ENCODE peak calls at places on chromosomes 6 and 20, in nine cellular contexts. E is fibroblast of mammary gland; H is heart right ventricle; J is CD8-positive, alpha-beta T cell; X is neural progenitor cell; S is HAP-1; U is cardiac muscle cell; K is hepatocyte; C is uterus. F is an unnamed sample.

GRCh38 chr6:42159431-42160024 is 13.6 kb upstream of the GUCA1A start:
- DNase-seq in C (no peak), K (no peak), S (no peak), H (no peak), J (no peak), U (no peak), X (no peak), E (no peak), F (no peak)

GRCh38 chr20:32674362-32674789 is 635 bp upstream of the C20orf203 start:
- DNase-seq in X (peak), S (peak), J (peak), C (no peak), K (peak), H (no peak), U (peak), E (peak), F (no peak)

GRCh38 chr6:47146426-47147174 is 104.5 kb upstream of the ADGRF1 start:
- DNase-seq in X (peak), S (peak), K (no peak), E (peak), H (no peak), U (no peak), C (no peak), J (no peak), F (no peak)

GRCh38 chr6:89057759-89058158 is 22.8 kb upstream of the PNRC1 start:
- DNase-seq in S (no peak), E (no peak), H (no peak), C (no peak), K (no peak), U (peak), J (no peak), X (no peak), F (no peak)

GRCh38 chr20:61719691-61720347 is 345.9 kb downstream of the TAF4 start:
- DNase-seq in U (no peak), S (no peak), E (no peak), H (no peak), K (no peak), C (no peak), J (peak), X (peak), F (no peak)

GRCh38 chr6:110609101-110609500 is 132.7 kb upstream of the SLC22A16 start:
- DNase-seq in C (no peak), H (no peak), S (no peak), K (no peak), J (no peak), E (no peak), X (no peak), U (no peak), F (no peak)

GRCh38 chr20:24102749-24103148 is 114.2 kb upstream of the GGTLC1 start:
- DNase-seq in U (no peak), C (no peak), H (no peak), X (no peak), E (no peak), K (no peak), J (no peak), S (no peak), F (no peak)

GRCh38 chr20:1881240-1881835 is 13.9 kb upstream of the SIRPA start:
- DNase-seq in S (no peak), E (no peak), C (no peak), H (peak), K (no peak), X (no peak), U (no peak), J (no peak), F (no peak)

GRCh38 chr6:126873351-126873750 is 245.1 kb upstream of the RSPO3 start:
- DNase-seq in X (no peak), C (no peak), H (no peak), S (no peak), K (no peak), U (no peak), J (no peak), E (peak), F (no peak)

GRCh38 chr6:12343440-12344162 is 53.4 kb downstream of the EDN1 start:
- DNase-seq in U (no peak), X (no peak), S (no peak), J (no peak), H (no peak), C (no peak), E (no peak), K (peak), F (no peak)

GRCh38 chr6:126372626-126373025 is 32.7 kb downstream of the CENPW start:
- DNase-seq in S (no peak), J (no peak), X (no peak), E (no peak), C (no peak), U (no peak), K (no peak), H (no peak), F (no peak)

GRCh38 chr6:4788953-4789584 is 12.9 kb downstream of the CDYL start:
- DNase-seq in X (peak), J (no peak), C (no peak), H (no peak), K (no peak), U (no peak), S (no peak), E (no peak), F (no peak)

GRCh38 chr6:90026216-90026615 is 131.9 kb downstream of the GJA10 start:
- DNase-seq in C (no peak), E (peak), K (no peak), H (no peak), S (no peak), X (no peak), U (no peak), J (no peak), F (no peak)

GRCh38 chr6:89433637-89434499 is 916 bp downstream of the ANKRD6 start:
- DNase-seq in K (peak), E (no peak), S (peak), C (peak), X (peak), U (peak), H (peak), J (peak), F (peak)

GRCh38 chr6:161817881-161818280 is 544.0 kb upstream of the AGPAT4 start:
- DNase-seq in H (no peak), J (no peak), X (no peak), S (no peak), K (no peak), U (no peak), C (no peak), E (no peak), F (no peak)

GRCh38 chr6:96631248-96631647 is 68.3 kb downstream of the FHL5 start:
- DNase-seq in J (no peak), K (peak), E (peak), U (no peak), X (no peak), S (no peak), H (no peak), C (no peak), F (no peak)

GRCh38 chr6:26659042-26659359 is 545 bp downstream of the ZNF322 start:
- DNase-seq in J (no peak), K (no peak), S (no peak), U (no peak), C (no peak), E (no peak), X (no peak), H (no peak), F (no peak)

GRCh38 chr6:109237986-109238329 is 142.7 kb downstream of the CEP57L1 start:
- DNase-seq in J (no peak), E (no peak), C (no peak), U (no peak), K (no peak), H (no peak), S (no peak), X (no peak), F (no peak)

GRCh38 chr6:25050356-25050755 is 114.6 kb upstream of the RIPOR2 start:
- DNase-seq in H (no peak), U (no peak), S (peak), J (peak), X (no peak), E (peak), C (peak), K (peak), F (no peak)

GRCh38 chr6:76707630-76708029 is 635.2 kb upstream of the IMPG1 start:
- DNase-seq in C (no peak), K (no peak), S (no peak), E (no peak), J (no peak), U (no peak), H (no peak), X (no peak), F (no peak)

GRCh38 chr6:133314951-133315350 is 73.8 kb downstream of the EYA4 start:
- DNase-seq in U (no peak), K (no peak), X (no peak), J (no peak), C (no peak), E (no peak), H (no peak), S (no peak), F (no peak)

GRCh38 chr6:48986105-48986504 is 476.9 kb downstream of the MMUT start:
- DNase-seq in E (no peak), X (no peak), K (no peak), H (no peak), C (no peak), S (no peak), U (no peak), J (no peak), F (no peak)

GRCh38 chr6:70298070-70298469 is 4.8 kb downstream of the COL9A1 start:
- DNase-seq in K (no peak), S (no peak), X (no peak), U (no peak), E (no peak), H (no peak), C (no peak), J (no peak), F (no peak)

GRCh38 chr6:16292942-16293341 is 54.6 kb downstream of the GMPR start:
- DNase-seq in X (no peak), S (no peak), H (no peak), J (no peak), E (no peak), U (no peak), C (no peak), K (no peak), F (no peak)

GRCh38 chr6:135871878-135872277 is 20.4 kb downstream of the PDE7B start:
- DNase-seq in X (no peak), S (no peak), H (no peak), J (no peak), C (no peak), K (no peak), E (peak), U (no peak), F (no peak)

GRCh38 chr20:47392015-47392720 is 35.7 kb upstream of the ZMYND8 start:
- DNase-seq in K (no peak), U (no peak), X (no peak), S (peak), H (no peak), J (no peak), C (no peak), E (peak), F (no peak)

GRCh38 chr6:35280903-35281302 is 16.7 kb upstream of the DEF6 start:
- DNase-seq in U (peak), J (no peak), C (no peak), S (no peak), E (no peak), X (no peak), H (no peak), K (no peak), F (no peak)

GRCh38 chr20:17890330-17890729 is 78.3 kb downstream of the SNX5 start:
- DNase-seq in C (no peak), H (no peak), X (no peak), U (no peak), J (no peak), E (no peak), S (no peak), K (no peak), F (no peak)

GRCh38 chr6:26234421-26235239 is 130.4 kb upstream of the BTN3A2 start:
- DNase-seq in H (no peak), C (peak), X (peak), E (peak), K (peak), J (peak), U (peak), S (peak), F (no peak)

GRCh38 chr6:1424306-1424927 is 35.0 kb downstream of the FOXF2 start:
- DNase-seq in C (no peak), U (peak), H (no peak), K (peak), E (peak), X (peak), J (no peak), S (peak), F (no peak)

GRCh38 chr6:13139119-13139518 is 189.2 kb downstream of the TBC1D7 start:
- DNase-seq in U (no peak), S (no peak), E (no peak), H (no peak), K (no peak), C (no peak), J (no peak), X (no peak), F (no peak)

GRCh38 chr6:446418-447366 is 55.1 kb downstream of the IRF4 start:
- DNase-seq in J (peak), E (no peak), U (no peak), H (no peak), K (no peak), S (no peak), C (no peak), X (no peak), F (no peak)

GRCh38 chr6:27183082-27183832 is 64.2 kb upstream of the PRSS16 start:
- DNase-seq in J (no peak), H (no peak), S (no peak), E (no peak), K (no peak), X (no peak), U (no peak), C (no peak), F (no peak)

GRCh38 chr6:14734416-14735340 is 511.2 kb upstream of the JARID2 start:
- DNase-seq in E (peak), H (no peak), X (no peak), K (no peak), C (no peak), U (no peak), J (peak), S (no peak), F (no peak)

GRCh38 chr6:313917-314316 is 21.6 kb downstream of the DUSP22 start:
- DNase-seq in H (no peak), X (no peak), J (no peak), E (no peak), U (no peak), S (no peak), C (no peak), K (no peak), F (no peak)

GRCh38 chr20:45372646-45373352 is 5.3 kb downstream of the TP53TG5 start:
- DNase-seq in X (peak), K (no peak), U (no peak), H (peak), E (no peak), J (no peak), S (no peak), C (no peak), F (no peak)

GRCh38 chr20:32709528-32710121 is 33.6 kb downstream of the COMMD7 start:
- DNase-seq in S (no peak), H (no peak), C (no peak), X (no peak), E (no peak), U (peak), K (peak), J (no peak), F (peak)

GRCh38 chr6:87806635-87807034 is 104.6 kb upstream of the AKIRIN2 start:
- DNase-seq in H (no peak), J (no peak), C (no peak), X (no peak), E (peak), S (no peak), K (no peak), U (no peak), F (no peak)

GRCh38 chr6:87806098-87806497 is 104.1 kb upstream of the AKIRIN2 start:
- DNase-seq in K (no peak), X (no peak), E (no peak), J (no peak), S (no peak), U (no peak), H (no peak), C (no peak), F (no peak)

GRCh38 chr6:87803784-87804183 is 101.8 kb upstream of the AKIRIN2 start:
- DNase-seq in J (no peak), X (no peak), C (no peak), U (no peak), S (no peak), E (no peak), K (no peak), H (no peak), F (no peak)

GRCh38 chr6:87807423-87807978 is 105.5 kb upstream of the AKIRIN2 start:
- DNase-seq in C (no peak), X (no peak), E (no peak), S (no peak), J (no peak), K (no peak), U (no peak), H (no peak), F (no peak)

DNA sequence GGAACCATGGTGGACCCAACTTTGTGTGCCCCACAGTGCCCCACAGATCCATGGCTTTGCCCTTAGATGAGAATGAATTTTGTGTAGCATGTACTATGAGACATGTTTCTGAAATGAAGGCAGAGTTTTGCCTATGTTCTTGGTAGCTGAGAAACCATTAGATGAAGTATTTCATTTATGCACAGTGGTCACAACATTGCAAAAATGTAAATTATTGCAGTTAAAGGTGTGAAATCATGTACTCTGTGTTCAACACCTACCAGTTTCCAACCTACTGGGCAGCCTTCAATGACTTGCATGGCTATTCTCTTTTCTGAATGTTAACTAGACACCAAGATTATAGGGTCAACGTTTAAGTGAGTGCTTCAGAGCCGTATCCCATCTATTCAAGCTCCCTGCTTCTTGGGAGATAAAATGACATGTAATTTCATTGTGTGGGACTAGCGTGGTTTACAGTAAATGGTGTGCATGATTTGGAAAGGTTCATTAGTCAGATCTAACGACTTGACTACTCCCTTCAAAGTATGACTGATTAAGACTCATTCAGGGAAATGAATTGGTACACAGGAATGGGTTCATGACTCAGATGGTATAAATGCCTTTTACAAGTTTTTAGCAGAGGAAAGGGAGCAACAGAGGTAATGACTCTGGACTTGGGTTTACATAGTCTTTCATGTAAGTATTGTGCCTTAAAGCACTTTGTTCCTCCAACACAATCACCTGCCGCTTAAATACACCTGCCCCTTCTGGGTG is 106.1 kb upstream of the AKIRIN2 start:
- DNase-seq in C (no peak), H (no peak), X (no peak), J (no peak), S (no peak), K (no peak), U (no peak), E (peak), F (no peak)
- H3K4me3 ChIP-seq in C (no peak), H (no peak), X (no peak), J (no peak), S (no peak), K (no peak), U (no peak), E (no peak), F (no peak)

GRCh38 chr20:44141873-44142272 is 45.1 kb downstream of the JPH2 start:
- DNase-seq in H (no peak), C (no peak), J (no peak), S (no peak), K (no peak), U (no peak), E (no peak), X (no peak), F (no peak)
- H3K4me3 ChIP-seq in H (no peak), C (no peak), J (no peak), S (no peak), K (no peak), U (no peak), E (no peak), X (no peak), F (no peak)

GRCh38 chr6:34021839-34022190 is 124.1 kb downstream of the GRM4 start:
- DNase-seq in S (no peak), H (no peak), K (no peak), C (no peak), J (no peak), E (no peak), U (no peak), X (no peak), F (no peak)
- H3K4me3 ChIP-seq in S (no peak), H (no peak), K (no peak), C (no peak), J (no peak), E (no peak), U (no peak), X (no peak), F (no peak)

DNA sequence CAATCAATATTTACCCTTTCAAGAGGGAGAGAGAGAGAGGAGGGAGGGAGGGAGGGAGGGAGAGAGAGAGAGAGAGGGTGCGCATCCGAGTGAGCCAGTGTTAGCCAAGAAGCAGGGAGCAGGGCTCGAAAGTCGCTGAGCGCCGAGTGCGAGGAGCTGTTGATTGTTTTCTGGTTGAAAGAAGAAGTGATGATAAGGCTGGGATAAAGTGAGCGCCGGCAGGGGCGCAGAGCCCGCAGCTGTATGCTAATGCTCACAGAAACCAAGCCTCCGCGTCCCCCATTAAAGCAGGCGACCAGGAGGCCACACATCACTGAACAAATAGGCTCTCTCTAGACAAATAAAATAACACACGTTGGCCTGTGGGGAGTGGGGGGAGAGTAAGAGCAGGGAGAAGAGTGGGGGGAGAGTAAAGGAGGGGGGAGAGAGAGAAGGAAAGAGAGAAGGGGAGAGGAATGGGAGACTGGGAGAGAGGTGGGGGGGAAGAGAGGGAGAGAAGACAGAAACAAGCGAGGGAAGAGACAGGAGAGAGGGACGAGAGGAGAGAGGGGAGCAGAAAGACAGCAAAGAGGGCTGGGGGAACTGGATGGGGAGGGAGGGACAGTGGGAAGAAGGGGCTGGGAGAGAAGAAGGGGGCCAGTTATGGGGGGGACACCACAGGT is 5.0 kb upstream of the INSM1 start:
- DNase-seq in E (no peak), J (no peak), S (no peak), K (peak), U (peak), C (no peak), H (no peak), X (peak), F (no peak)
- H3K4me3 ChIP-seq in E (no peak), J (no peak), S (no peak), K (no peak), U (no peak), C (no peak), H (no peak), X (peak), F (no peak)

DNA sequence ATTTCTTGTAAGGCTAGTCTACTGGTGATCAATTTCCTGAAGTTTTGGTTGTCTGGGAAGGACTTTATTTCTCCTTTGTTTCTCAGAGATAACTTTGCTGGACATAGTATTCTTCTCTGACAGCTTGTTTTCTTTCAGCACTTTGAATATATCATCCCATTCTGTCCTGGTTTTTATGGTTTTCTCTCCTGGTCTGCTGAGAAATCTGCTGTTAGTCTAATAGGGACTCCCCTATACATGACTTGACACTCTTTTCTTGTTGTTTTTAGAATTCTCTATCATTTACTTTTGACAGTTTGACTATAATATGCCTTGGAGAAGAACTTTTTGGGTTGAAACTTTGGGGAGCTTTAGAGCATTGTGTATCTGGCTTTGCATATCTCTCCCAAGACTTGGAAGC is 112.5 kb downstream of the PRL start:
- DNase-seq in U (no peak), S (no peak), J (no peak), X (no peak), E (no peak), C (no peak), H (no peak), K (no peak), F (no peak)
- H3K4me3 ChIP-seq in U (no peak), S (no peak), J (no peak), X (no peak), E (no peak), C (no peak), H (no peak), K (no peak), F (no peak)

GRCh38 chr20:824490-824889 is 9.0 kb upstream of the FAM110A start:
- DNase-seq in U (no peak), J (no peak), S (no peak), X (no peak), K (no peak), C (no peak), H (no peak), E (no peak), F (no peak)

GRCh38 chr20:824916-825315 is 8.6 kb upstream of the FAM110A start:
- DNase-seq in S (no peak), C (no peak), J (no peak), U (no peak), E (no peak), X (no peak), K (no peak), H (no peak), F (no peak)

GRCh38 chr20:821083-822065 is 12.1 kb upstream of the FAM110A start:
- DNase-seq in E (no peak), K (no peak), S (no peak), H (no peak), J (no peak), U (no peak), C (no peak), X (no peak), F (no peak)

GRCh38 chr20:822651-823325 is 10.7 kb upstream of the FAM110A start:
- DNase-seq in K (no peak), H (no peak), E (no peak), J (no peak), X (no peak), S (no peak), U (no peak), C (no peak), F (no peak)

GRCh38 chr20:823326-823902 is 10.1 kb upstream of the FAM110A start:
- DNase-seq in U (no peak), X (no peak), J (no peak), S (no peak), C (no peak), K (no peak), H (no peak), E (no peak), F (no peak)
- H3K4me3 ChIP-seq in U (no peak), X (no peak), J (no peak), S (no peak), C (no peak), K (no peak), H (no peak), E (no peak), F (no peak)

F was measured in ovary.